ENCODE peak calls at places on chromosomes 1 and 21, in seven cellular contexts. U is PC-3; X is HTR-8/SVneo; P is T-helper 1 cell; W is activated T-cell treated with anti-CD3 and anti-CD28 coated beads, Interleukin-2, amount 50 U/mL, for 72 hours; C is adipocyte; R is stimulated activated CD4-positive, alpha-beta T cell treated with anti-CD3 and anti-CD28 coated beads, Interleukin-1b, Interleukin-23, amount 100 ng/mL, for 24 hours. G is an unnamed sample.

GRCh38 chr1:5993553-5994510 is 1.6 kb upstream of the NPHP4 start:
- DNase-seq in P (peak), R (no peak), W (no peak), X (no peak), U (peak), C (no peak), G (no peak)

GRCh38 chr1:56330400-56331026 is 248.8 kb downstream of the PLPP3 start:
- DNase-seq in U (peak), X (no peak), W (no peak), C (peak), R (no peak), P (no peak), G (peak)

GRCh38 chr21:24150753-24151152 is 1456.5 kb downstream of the MRPL39 start:
- DNase-seq in P (no peak), X (no peak), U (no peak), W (no peak), C (no peak), R (no peak), G (no peak)

GRCh38 chr1:187236676-187237075 is 407.9 kb downstream of the PLA2G4A start:
- DNase-seq in R (no peak), X (no peak), U (no peak), P (no peak), W (no peak), C (peak), G (no peak)

GRCh38 chr21:45323487-45324380 is 36.0 kb upstream of the POFUT2 start:
- DNase-seq in C (no peak), P (peak), R (no peak), X (no peak), W (no peak), U (no peak), G (peak)

GRCh38 chr1:46036894-46037596 is 95.4 kb downstream of the PIK3R3 start:
- DNase-seq in R (peak), W (peak), X (peak), U (peak), P (peak), C (peak), G (peak)

GRCh38 chr1:55212349-55213028 is 2.7 kb downstream of the USP24 start:
- DNase-seq in R (no peak), C (no peak), W (no peak), U (peak), X (no peak), P (no peak), G (no peak)

GRCh38 chr1:2786329-2787162 is 14.9 kb downstream of the TTC34 start:
- DNase-seq in C (peak), R (peak), P (peak), W (peak), U (peak), X (peak), G (no peak)

GRCh38 chr1:47575855-47576757 is 138.3 kb downstream of the FOXD2 start:
- DNase-seq in W (no peak), X (peak), C (peak), P (no peak), U (no peak), R (no peak), G (no peak)

GRCh38 chr1:54163051-54163450 is 10.3 kb upstream of the CDCP2 start:
- DNase-seq in R (no peak), W (no peak), C (no peak), U (no peak), X (no peak), P (no peak), G (no peak)

GRCh38 chr1:222975472-222976122 is 160.8 kb downstream of the DISP1 start:
- DNase-seq in U (no peak), C (no peak), X (no peak), R (no peak), W (no peak), P (no peak), G (peak)

GRCh38 chr1:171251042-171251740 is 2.9 kb downstream of the FMO1 start:
- DNase-seq in R (peak), U (peak), P (no peak), C (peak), X (no peak), W (peak), G (peak)

GRCh38 chr21:21003701-21004100 is 5.5 kb downstream of the NCAM2 start:
- DNase-seq in X (peak), W (no peak), P (no peak), R (no peak), C (peak), U (peak), G (peak)

GRCh38 chr1:4597020-4597419 is 57.4 kb upstream of the AJAP1 start:
- DNase-seq in X (no peak), C (no peak), P (no peak), U (no peak), W (no peak), R (no peak), G (no peak)

GRCh38 chr1:150551049-150551783 is 2.0 kb downstream of the ADAMTSL4 start:
- DNase-seq in W (no peak), X (no peak), C (peak), P (no peak), U (no peak), R (no peak), G (no peak)

GRCh38 chr1:227787513-227788278 is 27.8 kb upstream of the PRSS38 start:
- DNase-seq in P (peak), U (peak), C (peak), W (peak), X (peak), R (peak), G (peak)

GRCh38 chr1:39159224-39160036 is 45.1 kb upstream of the MACF1 start:
- DNase-seq in X (no peak), C (peak), P (no peak), W (no peak), U (peak), R (no peak), G (peak)